ENCODE peak calls at places on chromosomes 13 and 19, in five cellular contexts. O, B, F, U and R are unnamed samples.

GRCh38 chr13:33997574-33997973 is 179.6 kb downstream of the RFC3 start:
- DNase-seq in U (no peak), B (no peak), F (no peak), O (no peak), R (no peak)

GRCh38 chr19:45476349-45476717 is 8.5 kb downstream of the FOSB start:
- DNase-seq in B (no peak), U (no peak), O (no peak), F (no peak), R (no peak)

GRCh38 chr13:110293649-110294048 is 13.3 kb downstream of the COL4A1 start:
- DNase-seq in O (no peak), F (no peak), U (no peak), B (no peak), R (no peak)

GRCh38 chr19:50718255-50719118 is 1.1 kb downstream of the SHANK1 start:
- DNase-seq in F (no peak), O (no peak), U (peak; percentile 79), B (no peak), R (no peak)

GRCh38 chr13:42395066-42395821 is 123.3 kb downstream of the AKAP11 start:
- DNase-seq in B (no peak), U (no peak), O (no peak), F (no peak), R (no peak)

GRCh38 chr19:32702010-32702409 is 10.4 kb downstream of the NUDT19 start:
- DNase-seq in B (no peak), U (no peak), F (no peak), O (no peak), R (no peak)

GRCh38 chr19:15399635-15400034 is 19.2 kb downstream of the AKAP8L start:
- DNase-seq in O (no peak), B (no peak), U (no peak), F (no peak), R (no peak)

GRCh38 chr13:105442941-105443340 is 1092.5 kb downstream of the EFNB2 start:
- DNase-seq in F (no peak), O (peak; percentile 98), B (no peak), U (peak; percentile 46), R (no peak)

GRCh38 chr19:4556574-4557185 is 2.8 kb downstream of the SEMA6B start:
- DNase-seq in F (no peak), B (peak; percentile 90), O (no peak), U (peak; percentile 89), R (no peak)

GRCh38 chr19:24033962-24034342 is 53.0 kb upstream of the ZNF254 start:
- DNase-seq in U (peak; percentile 63), O (peak; percentile 39), F (peak; percentile 33), B (peak; percentile 11), R (no peak)

GRCh38 chr13:41897126-41897525 is 63.8 kb downstream of the VWA8 start:
- DNase-seq in B (no peak), O (no peak), F (no peak), U (no peak), R (no peak)

GRCh38 chr19:36073121-36073876 is 18.6 kb downstream of the WDR62 start:
- DNase-seq in B (no peak), U (no peak), O (no peak), F (no peak), R (no peak)